ENCODE peak calls at places on chromosomes 2 and 18, in six cellular contexts. S, C, U, J, H and Z are unnamed samples. For H3K9me3, the result is how much of the 10 kb centered on the place peaks cover.

GRCh38 chr2:66105354-66105753 is 329.6 kb upstream of the MEIS1 start:
- DNase-seq in U (no peak), S (no peak), J (no peak), H (no peak), C (no peak), Z (no peak)

GRCh38 chr2:96930351-96931015 is 55.9 kb downstream of the FAM178B start:
- DNase-seq in C (no peak), S (no peak), H (no peak), U (no peak), J (no peak), Z (no peak)

GRCh38 chr2:121197369-121198091 is 87.5 kb downstream of the TFCP2L1 start:
- DNase-seq in U (peak), H (no peak), S (peak), J (no peak), C (peak), Z (no peak)

GRCh38 chr2:102025016-102025491 is 33.3 kb downstream of the IL1R2 start:
- DNase-seq in U (no peak), H (no peak), J (no peak), C (no peak), S (no peak), Z (no peak)

GRCh38 chr18:28690100-28690499 is 513.2 kb upstream of the CDH2 start:
- DNase-seq in C (no peak), S (no peak), H (no peak), J (no peak), U (no peak), Z (no peak)

GRCh38 chr2:127705281-127706065 is 4.2 kb downstream of the SFT2D3 start:
- DNase-seq in H (no peak), U (no peak), S (no peak), C (no peak), J (no peak), Z (no peak)

GRCh38 chr2:174025271-174026121 is 60.3 kb upstream of the SP3 start:
- DNase-seq in J (no peak), U (peak), H (no peak), S (peak), C (no peak), Z (peak)

GRCh38 chr2:113218283-113219091 is 44.7 kb downstream of the PSD4 start:
- DNase-seq in H (no peak), C (no peak), U (no peak), S (peak), J (no peak), Z (no peak)

GRCh38 chr2:159211447-159212396 is 74.8 kb downstream of the WDSUB1 start:
- DNase-seq in J (peak), S (no peak), U (no peak), C (no peak), H (no peak), Z (no peak)

GRCh38 chr18:79852561-79853302 is 55.0 kb downstream of the KCNG2 start:
- DNase-seq in C (no peak), J (peak), H (no peak), U (no peak), S (no peak), Z (no peak)

GRCh38 chr2:105487142-105488069 is 88.6 kb upstream of the FHL2 start:
- DNase-seq in J (no peak), H (no peak), U (no peak), S (no peak), C (no peak), Z (no peak)

GRCh38 chr2:120817136-120817955 is 81.7 kb downstream of the GLI2 start:
- DNase-seq in U (peak), H (no peak), S (no peak), J (no peak), C (no peak), Z (no peak)

GRCh38 chr2:188853307-188853706 is 120.9 kb upstream of the COL3A1 start:
- DNase-seq in C (no peak), U (no peak), J (no peak), S (no peak), H (no peak), Z (no peak)

GRCh38 chr2:14781148-14781547 is 148.6 kb downstream of the LRATD1 start:
- DNase-seq in S (no peak), U (peak), J (no peak), C (no peak), H (no peak), Z (no peak)

GRCh38 chr18:66495844-66496243 is 108.0 kb downstream of the CDH19 start:
- DNase-seq in U (peak), C (no peak), J (peak), S (peak), H (no peak), Z (no peak)

GRCh38 chr2:12824771-12825363 is 108.1 kb downstream of the TRIB2 start:
- DNase-seq in J (no peak), H (no peak), U (no peak), S (peak), C (no peak), Z (no peak)

DNA sequence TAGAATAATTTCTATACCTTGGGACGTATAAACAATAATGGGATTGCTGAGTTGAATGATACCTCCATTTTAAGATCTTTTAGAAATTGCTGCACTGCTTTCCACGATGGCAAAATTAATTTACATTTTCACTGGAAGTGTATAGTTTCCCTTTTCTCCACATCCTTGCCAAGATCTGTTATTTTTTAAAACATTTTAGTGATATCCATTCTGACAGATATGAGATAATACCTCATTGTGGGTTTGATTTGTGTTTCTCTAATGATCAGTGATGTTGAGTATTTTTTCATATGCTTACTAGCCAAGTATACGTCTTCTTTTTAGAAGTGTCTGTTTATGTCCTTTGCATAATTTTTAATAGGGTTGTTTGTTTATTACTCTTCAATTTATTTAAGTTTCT is 908.5 kb upstream of the CNTNAP5 start:
- DNase-seq in S (no peak), J (no peak), C (no peak), U (no peak), H (no peak), Z (no peak)
- H3K9me3 ChIP-seq in S (under half), J (under half), C (under half), U (under half), H (under half), Z (under half)

GRCh38 chr2:46850742-46851141 is 64.9 kb downstream of the MCFD2 start:
- DNase-seq in J (no peak), H (no peak), U (peak), C (no peak), S (peak), Z (no peak)
- TF ChIP-seq POLR2AphosphoS5 in J (no peak), H (no peak), U (peak), C (peak), S (peak), Z (no peak)

GRCh38 chr2:164514491-164514890 is 106.8 kb downstream of the GRB14 start:
- DNase-seq in U (no peak), J (no peak), H (no peak), C (peak), S (no peak), Z (no peak)

GRCh38 chr2:164510895-164511294 is 110.4 kb downstream of the GRB14 start:
- DNase-seq in C (no peak), U (no peak), S (no peak), H (no peak), J (no peak), Z (no peak)

GRCh38 chr2:164515746-164516145 is 105.5 kb downstream of the GRB14 start:
- DNase-seq in H (no peak), S (no peak), J (no peak), U (no peak), C (no peak), Z (no peak)

GRCh38 chr2:164511738-164512137 is 109.5 kb downstream of the GRB14 start:
- DNase-seq in J (no peak), H (no peak), S (no peak), U (no peak), C (no peak), Z (no peak)

GRCh38 chr2:164515030-164515429 is 106.3 kb downstream of the GRB14 start:
- DNase-seq in H (no peak), J (no peak), S (no peak), C (no peak), U (no peak), Z (no peak)
- H3K9me3 ChIP-seq in H (under half), J (under half), S (under half), C (under half), U (under half), Z (under half)

GRCh38 chr2:216491757-216492635 is 6.6 kb upstream of the RPL37A start:
- DNase-seq in S (no peak), C (no peak), U (no peak), H (no peak), J (no peak), Z (peak)
- TF ChIP-seq POLR2AphosphoS5 in S (no peak), C (no peak), U (no peak), H (no peak), J (no peak), Z (peak)

DNA sequence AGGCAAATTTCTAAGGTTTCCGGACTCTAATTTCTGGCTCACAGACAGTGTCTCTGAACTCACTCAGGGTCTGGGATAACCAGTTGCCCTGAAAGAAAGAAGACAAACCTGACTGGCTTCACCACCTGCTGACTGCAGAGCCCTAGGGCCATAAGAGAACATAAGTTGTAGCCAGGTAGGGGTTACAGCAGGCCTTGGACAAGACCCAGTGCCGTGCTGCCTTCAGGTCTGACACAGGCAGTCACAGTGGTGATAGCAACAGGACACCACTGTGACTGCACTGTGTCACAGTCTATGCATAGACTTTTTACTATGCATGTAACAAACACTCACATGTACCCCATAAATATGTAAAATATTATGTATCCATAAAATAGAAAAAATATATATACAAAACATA is 508.5 kb downstream of the PID1 start:
- DNase-seq in U (no peak), H (no peak), J (no peak), C (no peak), S (no peak), Z (no peak)
- H3K9me3 ChIP-seq in U (under half), H (under half), J (under half), C (under half), S (under half), Z (under half)

GRCh38 chr18:8783994-8784530 is 78.7 kb downstream of the MTCL1 start:
- DNase-seq in U (no peak), S (no peak), C (no peak), J (no peak), H (no peak), Z (no peak)
- TF ChIP-seq POLR2AphosphoS5 in U (no peak), S (no peak), C (no peak), J (no peak), H (no peak), Z (no peak)

GRCh38 chr2:112134120-112134519 is 4.1 kb upstream of the FBLN7 start:
- DNase-seq in J (no peak), C (no peak), S (no peak), H (no peak), U (no peak), Z (no peak)

GRCh38 chr2:112133344-112133743 is 4.8 kb upstream of the FBLN7 start:
- DNase-seq in U (no peak), C (no peak), J (no peak), S (no peak), H (no peak), Z (no peak)

GRCh38 chr2:112129060-112129459 is 9.1 kb upstream of the FBLN7 start:
- DNase-seq in C (no peak), H (no peak), U (no peak), J (no peak), S (no peak), Z (no peak)
- H3K9me3 ChIP-seq in C (under half), H (under half), U (under half), J (under half), S (under half), Z (under half)

DNA sequence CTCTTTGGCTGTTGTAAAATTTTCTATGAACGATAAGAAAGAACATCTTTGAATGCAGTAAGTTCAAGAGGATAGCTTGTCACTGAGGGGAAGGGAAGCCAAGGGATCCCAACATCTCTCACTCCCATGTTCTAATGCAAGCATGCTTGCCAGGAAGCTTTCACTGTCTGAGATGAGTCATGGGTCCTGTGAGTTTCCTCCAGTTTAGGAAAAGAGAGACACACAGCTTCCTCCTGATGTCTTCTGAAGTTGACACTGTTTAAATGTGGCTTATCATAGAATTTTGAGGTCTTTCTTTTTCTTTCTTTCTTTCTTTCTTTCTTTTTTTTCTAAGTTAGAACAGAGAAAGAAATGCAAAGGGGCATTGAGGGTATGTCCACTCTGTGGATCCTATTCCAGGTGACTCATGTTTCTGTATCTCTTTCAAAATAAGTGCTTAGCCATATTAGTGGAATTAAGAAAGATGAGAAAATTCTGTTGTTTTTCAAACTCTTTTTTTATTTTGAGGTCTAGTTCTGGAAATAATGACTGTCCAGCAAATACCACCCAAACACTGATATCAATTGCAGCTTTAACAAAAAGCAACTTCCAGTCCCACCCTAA is 146.6 kb downstream of the RDH14 start:
- DNase-seq in C (no peak), J (no peak), H (peak), U (no peak), S (no peak), Z (no peak)
- TF ChIP-seq POLR2AphosphoS5 in C (peak), J (no peak), H (no peak), U (no peak), S (no peak), Z (no peak)